ENCODE peak calls at places on chromosomes 3 and 15, in six cellular contexts. R, A, V, M, B and E are unnamed samples.

GRCh38 chr3:138914870-138915502 is 32.0 kb downstream of the FOXL2 start:
- DNase-seq in B (no peak), A (peak; percentile 84), V (peak; percentile 56), R (no peak), M (no peak), E (no peak)

GRCh38 chr3:39757312-39757711 is 52.1 kb upstream of the MYRIP start:
- DNase-seq in R (no peak), V (no peak), B (no peak), M (no peak), A (no peak), E (no peak)

GRCh38 chr15:78660584-78660983 is 19.6 kb upstream of the CHRNB4 start:
- DNase-seq in B (no peak), A (no peak), M (no peak), V (no peak), R (no peak), E (no peak)

GRCh38 chr3:5429517-5429890 is 242.0 kb downstream of the EDEM1 start:
- DNase-seq in A (no peak), M (no peak), B (no peak), V (no peak), R (no peak), E (no peak)

GRCh38 chr15:59678620-59679019 is 10.5 kb downstream of the BNIP2 start:
- DNase-seq in M (no peak), B (no peak), A (no peak), V (no peak), R (peak; percentile 51), E (no peak)

GRCh38 chr3:153080778-153081240 is 81.2 kb upstream of the RAP2B start:
- DNase-seq in A (no peak), R (no peak), B (no peak), V (no peak), M (no peak), E (no peak)

GRCh38 chr3:30399394-30400181 is 206.8 kb upstream of the TGFBR2 start:
- DNase-seq in R (peak; percentile 19), B (no peak), V (peak; percentile 21), A (peak; percentile 26), M (no peak), E (no peak)

GRCh38 chr3:146640955-146641867 is 36.1 kb upstream of the PLSCR5 start:
- DNase-seq in R (peak; percentile 57), V (peak; percentile 76), B (no peak), A (peak; percentile 68), M (no peak), E (peak; percentile 4)

GRCh38 chr3:151169700-151170224 is 33.3 kb downstream of the GPR171 start:
- DNase-seq in M (no peak), V (no peak), A (no peak), B (no peak), R (peak; percentile 31), E (peak; percentile 35)

GRCh38 chr3:164418426-164418825 is 659.9 kb downstream of the SI start:
- DNase-seq in V (no peak), A (no peak), B (no peak), M (no peak), R (no peak), E (no peak)